ENCODE peak calls at places on chromosomes 11 and 22, in nine cellular contexts. One of them, this sample, is unnamed.

GRCh38 chr22:35804421-35804820 is 86.7 kb downstream of the APOL5 start:
- DNase-seq in lung: no peak
- DNase-seq in progenitor cell of endocrine pancreas: no peak
- DNase-seq in CD4-positive, alpha-beta T cell: no peak
- DNase-seq in RWPE1: no peak
- DNase-seq in brain microvascular endothelial cell: no peak
- DNase-seq in kidney: no peak
- DNase-seq in HFF-Myc: no peak
- DNase-seq in AG04450: no peak
- DNase-seq in this sample: no peak

GRCh38 chr11:16793511-16793910 is 55.1 kb downstream of the C11orf58 start:
- DNase-seq in lung: no peak
- DNase-seq in progenitor cell of endocrine pancreas: no peak
- DNase-seq in CD4-positive, alpha-beta T cell: no peak
- DNase-seq in RWPE1: no peak
- DNase-seq in brain microvascular endothelial cell: no peak
- DNase-seq in kidney: no peak
- DNase-seq in HFF-Myc: no peak
- DNase-seq in AG04450: no peak
- DNase-seq in this sample: no peak

GRCh38 chr11:61022311-61023085 is 51.0 kb downstream of the CD6 start:
- DNase-seq in lung: no peak
- DNase-seq in progenitor cell of endocrine pancreas: no peak
- DNase-seq in CD4-positive, alpha-beta T cell: no peak
- DNase-seq in RWPE1: no peak
- DNase-seq in brain microvascular endothelial cell: no peak
- DNase-seq in kidney: no peak
- DNase-seq in HFF-Myc: no peak
- DNase-seq in AG04450: no peak
- DNase-seq in this sample: no peak

GRCh38 chr11:20031155-20032001 is 128.9 kb downstream of the DBX1 start:
- DNase-seq in lung: no peak
- DNase-seq in progenitor cell of endocrine pancreas: no peak
- DNase-seq in CD4-positive, alpha-beta T cell: no peak
- DNase-seq in RWPE1: no peak
- DNase-seq in brain microvascular endothelial cell: peak
- DNase-seq in kidney: no peak
- DNase-seq in HFF-Myc: no peak
- DNase-seq in AG04450: peak
- DNase-seq in this sample: no peak

GRCh38 chr11:68106165-68106940 is 14.8 kb downstream of the CHKA start:
- DNase-seq in lung: no peak
- DNase-seq in progenitor cell of endocrine pancreas: no peak
- DNase-seq in CD4-positive, alpha-beta T cell: no peak
- DNase-seq in RWPE1: no peak
- DNase-seq in brain microvascular endothelial cell: no peak
- DNase-seq in kidney: no peak
- DNase-seq in HFF-Myc: no peak
- DNase-seq in AG04450: no peak
- DNase-seq in this sample: no peak

GRCh38 chr11:5013012-5013411 is 18.4 kb downstream of the OR51L1 start:
- DNase-seq in lung: no peak
- DNase-seq in progenitor cell of endocrine pancreas: no peak
- DNase-seq in CD4-positive, alpha-beta T cell: no peak
- DNase-seq in RWPE1: no peak
- DNase-seq in brain microvascular endothelial cell: no peak
- DNase-seq in kidney: no peak
- DNase-seq in HFF-Myc: no peak
- DNase-seq in AG04450: no peak
- DNase-seq in this sample: no peak

GRCh38 chr11:660681-661444 is 23.8 kb downstream of the DRD4 start:
- DNase-seq in lung: no peak
- DNase-seq in progenitor cell of endocrine pancreas: no peak
- DNase-seq in CD4-positive, alpha-beta T cell: no peak
- DNase-seq in RWPE1: no peak
- DNase-seq in brain microvascular endothelial cell: no peak
- DNase-seq in kidney: no peak
- DNase-seq in HFF-Myc: no peak
- DNase-seq in AG04450: no peak
- DNase-seq in this sample: no peak

GRCh38 chr11:60204922-60205321 is 22.0 kb upstream of the MS4A6A start:
- DNase-seq in lung: no peak
- DNase-seq in progenitor cell of endocrine pancreas: no peak
- DNase-seq in CD4-positive, alpha-beta T cell: no peak
- DNase-seq in RWPE1: no peak
- DNase-seq in brain microvascular endothelial cell: no peak
- DNase-seq in kidney: no peak
- DNase-seq in HFF-Myc: no peak
- DNase-seq in AG04450: no peak
- DNase-seq in this sample: no peak

GRCh38 chr11:57468276-57468675 is 7.9 kb downstream of the RTN4RL2 start:
- DNase-seq in lung: no peak
- DNase-seq in progenitor cell of endocrine pancreas: no peak
- DNase-seq in CD4-positive, alpha-beta T cell: no peak
- DNase-seq in RWPE1: no peak
- DNase-seq in brain microvascular endothelial cell: no peak
- DNase-seq in kidney: no peak
- DNase-seq in HFF-Myc: no peak
- DNase-seq in AG04450: no peak
- DNase-seq in this sample: no peak

GRCh38 chr11:57469268-57469667 is 8.9 kb downstream of the RTN4RL2 start:
- DNase-seq in lung: no peak
- DNase-seq in progenitor cell of endocrine pancreas: no peak
- DNase-seq in CD4-positive, alpha-beta T cell: no peak
- DNase-seq in RWPE1: no peak
- DNase-seq in brain microvascular endothelial cell: no peak
- DNase-seq in kidney: no peak
- DNase-seq in HFF-Myc: no peak
- DNase-seq in AG04450: no peak
- DNase-seq in this sample: no peak

GRCh38 chr11:57467508-57468157 is 7.3 kb downstream of the RTN4RL2 start:
- DNase-seq in lung: no peak
- DNase-seq in progenitor cell of endocrine pancreas: no peak
- DNase-seq in CD4-positive, alpha-beta T cell: no peak
- DNase-seq in RWPE1: no peak
- DNase-seq in brain microvascular endothelial cell: no peak
- DNase-seq in kidney: no peak
- DNase-seq in HFF-Myc: no peak
- DNase-seq in AG04450: no peak
- DNase-seq in this sample: no peak

GRCh38 chr11:57464343-57465181 is 4.2 kb downstream of the RTN4RL2 start:
- DNase-seq in lung: no peak
- DNase-seq in progenitor cell of endocrine pancreas: no peak
- DNase-seq in CD4-positive, alpha-beta T cell: no peak
- DNase-seq in RWPE1: no peak
- DNase-seq in brain microvascular endothelial cell: no peak
- DNase-seq in kidney: no peak
- DNase-seq in HFF-Myc: no peak
- DNase-seq in AG04450: no peak
- DNase-seq in this sample: no peak

GRCh38 chr11:57466680-57467079 is 6.4 kb downstream of the RTN4RL2 start:
- DNase-seq in lung: no peak
- DNase-seq in progenitor cell of endocrine pancreas: no peak
- DNase-seq in CD4-positive, alpha-beta T cell: no peak
- DNase-seq in RWPE1: no peak
- DNase-seq in brain microvascular endothelial cell: no peak
- DNase-seq in kidney: no peak
- DNase-seq in HFF-Myc: no peak
- DNase-seq in AG04450: no peak
- DNase-seq in this sample: no peak
- TF ChIP-seq CTCF in lung: no peak
- TF ChIP-seq CTCF in progenitor cell of endocrine pancreas: no peak
- TF ChIP-seq CTCF in CD4-positive, alpha-beta T cell: no peak
- TF ChIP-seq CTCF in RWPE1: no peak
- TF ChIP-seq CTCF in brain microvascular endothelial cell: no peak
- TF ChIP-seq CTCF in kidney: no peak
- TF ChIP-seq CTCF in HFF-Myc: no peak
- TF ChIP-seq CTCF in AG04450: no peak
- TF ChIP-seq CTCF in this sample: no peak

GRCh38 chr22:37777122-37777687 is 30.5 kb upstream of the GCAT start:
- DNase-seq in lung: peak
- DNase-seq in progenitor cell of endocrine pancreas: no peak
- DNase-seq in CD4-positive, alpha-beta T cell: no peak
- DNase-seq in RWPE1: peak
- DNase-seq in brain microvascular endothelial cell: peak
- DNase-seq in kidney: peak
- DNase-seq in HFF-Myc: peak
- DNase-seq in AG04450: peak
- DNase-seq in this sample: no peak

GRCh38 chr22:37778370-37779009 is 29.2 kb upstream of the GCAT start:
- DNase-seq in lung: no peak
- DNase-seq in progenitor cell of endocrine pancreas: no peak
- DNase-seq in CD4-positive, alpha-beta T cell: no peak
- DNase-seq in RWPE1: no peak
- DNase-seq in brain microvascular endothelial cell: no peak
- DNase-seq in kidney: no peak
- DNase-seq in HFF-Myc: no peak
- DNase-seq in AG04450: no peak
- DNase-seq in this sample: no peak

GRCh38 chr22:37782340-37783168 is 25.2 kb upstream of the GCAT start:
- DNase-seq in lung: no peak
- DNase-seq in progenitor cell of endocrine pancreas: no peak
- DNase-seq in CD4-positive, alpha-beta T cell: no peak
- DNase-seq in RWPE1: no peak
- DNase-seq in brain microvascular endothelial cell: no peak
- DNase-seq in kidney: no peak
- DNase-seq in HFF-Myc: peak
- DNase-seq in AG04450: no peak
- DNase-seq in this sample: no peak

GRCh38 chr22:37784829-37785495 is 22.8 kb upstream of the GCAT start:
- DNase-seq in lung: no peak
- DNase-seq in progenitor cell of endocrine pancreas: no peak
- DNase-seq in CD4-positive, alpha-beta T cell: no peak
- DNase-seq in RWPE1: no peak
- DNase-seq in brain microvascular endothelial cell: no peak
- DNase-seq in kidney: peak
- DNase-seq in HFF-Myc: no peak
- DNase-seq in AG04450: no peak
- DNase-seq in this sample: no peak

DNA sequence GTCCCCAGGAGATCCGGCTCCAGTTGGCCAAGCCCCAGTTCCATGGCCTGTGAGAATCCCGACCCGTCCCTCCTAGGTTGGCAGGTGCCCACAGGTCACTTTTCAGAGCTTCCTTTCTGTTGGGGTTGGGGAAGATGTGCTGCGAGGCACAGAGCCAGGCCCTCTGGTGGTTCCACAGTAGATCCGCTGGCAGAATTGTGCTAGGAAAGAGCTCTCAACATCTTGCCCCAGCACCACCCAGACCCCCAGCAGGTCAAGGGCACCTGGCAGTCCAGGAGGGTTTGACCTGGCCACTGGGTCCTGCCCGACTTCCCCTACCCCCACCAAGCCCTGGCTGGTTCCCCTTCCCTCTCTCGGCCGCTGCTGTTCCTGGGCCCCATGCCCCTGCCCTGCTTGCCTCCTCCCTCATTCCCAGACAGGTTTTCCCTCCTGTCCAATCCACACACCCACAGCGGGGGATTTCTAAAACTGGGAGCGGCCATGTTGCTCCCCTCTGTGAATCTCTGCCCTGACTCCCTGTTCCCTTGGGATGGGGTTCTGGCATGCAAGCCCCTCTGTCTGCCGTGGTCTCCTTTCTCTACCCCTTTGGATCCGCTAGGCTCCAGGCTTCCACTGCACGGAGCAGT is 26.2 kb upstream of the GCAT start:
- DNase-seq in lung: no peak
- DNase-seq in progenitor cell of endocrine pancreas: no peak
- DNase-seq in CD4-positive, alpha-beta T cell: no peak
- DNase-seq in RWPE1: no peak
- DNase-seq in brain microvascular endothelial cell: no peak
- DNase-seq in kidney: peak
- DNase-seq in HFF-Myc: no peak
- DNase-seq in AG04450: no peak
- DNase-seq in this sample: no peak
- TF ChIP-seq CTCF in lung: no peak
- TF ChIP-seq CTCF in progenitor cell of endocrine pancreas: peak
- TF ChIP-seq CTCF in CD4-positive, alpha-beta T cell: no peak
- TF ChIP-seq CTCF in RWPE1: no peak
- TF ChIP-seq CTCF in brain microvascular endothelial cell: peak
- TF ChIP-seq CTCF in kidney: no peak
- TF ChIP-seq CTCF in HFF-Myc: peak
- TF ChIP-seq CTCF in AG04450: peak
- TF ChIP-seq CTCF in this sample: peak

GRCh38 chr22:37281646-37282384 is 493 bp upstream of the CYTH4 start:
- DNase-seq in lung: no peak
- DNase-seq in progenitor cell of endocrine pancreas: no peak
- DNase-seq in CD4-positive, alpha-beta T cell: no peak
- DNase-seq in RWPE1: no peak
- DNase-seq in brain microvascular endothelial cell: peak
- DNase-seq in kidney: no peak
- DNase-seq in HFF-Myc: no peak
- DNase-seq in AG04450: no peak
- DNase-seq in this sample: no peak

GRCh38 chr22:37284807-37285355 is 2.6 kb downstream of the CYTH4 start:
- DNase-seq in lung: peak
- DNase-seq in progenitor cell of endocrine pancreas: no peak
- DNase-seq in CD4-positive, alpha-beta T cell: peak
- DNase-seq in RWPE1: no peak
- DNase-seq in brain microvascular endothelial cell: no peak
- DNase-seq in kidney: no peak
- DNase-seq in HFF-Myc: no peak
- DNase-seq in AG04450: no peak
- DNase-seq in this sample: no peak

GRCh38 chr22:37284126-37284806 is 2.0 kb downstream of the CYTH4 start:
- DNase-seq in lung: no peak
- DNase-seq in progenitor cell of endocrine pancreas: no peak
- DNase-seq in CD4-positive, alpha-beta T cell: no peak
- DNase-seq in RWPE1: no peak
- DNase-seq in brain microvascular endothelial cell: no peak
- DNase-seq in kidney: no peak
- DNase-seq in HFF-Myc: no peak
- DNase-seq in AG04450: no peak
- DNase-seq in this sample: no peak

GRCh38 chr22:37282385-37282677 is at the start of gene CYTH4:
- DNase-seq in lung: peak
- DNase-seq in progenitor cell of endocrine pancreas: no peak
- DNase-seq in CD4-positive, alpha-beta T cell: peak
- DNase-seq in RWPE1: peak
- DNase-seq in brain microvascular endothelial cell: no peak
- DNase-seq in kidney: peak
- DNase-seq in HFF-Myc: no peak
- DNase-seq in AG04450: no peak
- DNase-seq in this sample: no peak

DNA sequence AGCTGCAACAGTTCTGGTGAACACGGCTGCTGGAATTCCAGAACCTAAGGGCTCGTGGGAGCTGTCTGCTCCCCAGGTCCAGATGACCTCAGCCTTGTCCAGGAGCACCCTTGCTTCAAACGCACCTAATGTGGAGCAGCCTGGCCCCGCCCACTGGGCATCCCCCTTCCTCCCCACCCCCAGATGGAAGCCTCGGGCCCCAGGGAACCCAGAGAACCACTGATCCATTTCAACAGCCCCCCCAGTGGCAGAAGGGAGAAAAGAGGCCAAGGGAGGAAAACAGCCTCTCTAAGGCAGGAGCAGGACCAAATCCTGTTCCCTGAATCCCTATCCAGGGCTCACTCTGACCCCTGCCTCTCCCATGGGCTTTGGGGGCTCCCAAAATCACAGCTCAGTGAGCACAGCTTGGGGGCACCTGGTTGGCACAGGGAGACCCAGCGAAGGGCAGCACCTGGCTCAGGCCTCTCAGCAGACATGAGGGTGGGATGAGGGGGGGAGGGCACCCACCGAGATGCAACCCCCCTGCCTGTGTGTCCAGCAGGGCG is 1.2 kb downstream of the CYTH4 start:
- DNase-seq in lung: no peak
- DNase-seq in progenitor cell of endocrine pancreas: no peak
- DNase-seq in CD4-positive, alpha-beta T cell: no peak
- DNase-seq in RWPE1: no peak
- DNase-seq in brain microvascular endothelial cell: no peak
- DNase-seq in kidney: no peak
- DNase-seq in HFF-Myc: no peak
- DNase-seq in AG04450: no peak
- DNase-seq in this sample: no peak
- TF ChIP-seq CTCF in lung: no peak
- TF ChIP-seq CTCF in progenitor cell of endocrine pancreas: no peak
- TF ChIP-seq CTCF in CD4-positive, alpha-beta T cell: peak
- TF ChIP-seq CTCF in RWPE1: no peak
- TF ChIP-seq CTCF in brain microvascular endothelial cell: peak
- TF ChIP-seq CTCF in kidney: no peak
- TF ChIP-seq CTCF in HFF-Myc: peak
- TF ChIP-seq CTCF in AG04450: peak
- TF ChIP-seq CTCF in this sample: no peak

DNA sequence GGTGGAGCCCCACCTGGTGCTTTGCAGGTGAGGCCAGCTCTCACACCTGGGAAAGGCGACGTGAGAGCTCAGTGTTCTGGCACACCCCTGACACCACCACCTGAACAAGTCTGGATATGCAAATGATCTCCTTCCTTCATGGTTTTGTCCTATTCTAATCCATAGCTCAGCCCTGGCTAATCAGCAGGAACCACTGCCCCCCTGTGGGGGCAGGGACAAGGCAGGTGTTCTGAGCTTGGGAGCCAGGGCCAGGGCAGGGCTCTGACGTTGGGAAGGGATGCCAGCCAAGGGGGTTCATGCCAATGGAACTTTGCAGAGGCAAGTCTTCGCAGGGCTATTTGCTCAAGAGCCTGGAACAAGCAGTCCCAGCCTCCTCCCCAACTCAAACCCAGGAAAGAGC is 144.2 kb downstream of the TRIM29 start:
- DNase-seq in lung: no peak
- DNase-seq in progenitor cell of endocrine pancreas: no peak
- DNase-seq in CD4-positive, alpha-beta T cell: no peak
- DNase-seq in RWPE1: peak
- DNase-seq in brain microvascular endothelial cell: no peak
- DNase-seq in kidney: no peak
- DNase-seq in HFF-Myc: no peak
- DNase-seq in AG04450: no peak
- DNase-seq in this sample: no peak
- TF ChIP-seq CTCF in lung: no peak
- TF ChIP-seq CTCF in progenitor cell of endocrine pancreas: peak
- TF ChIP-seq CTCF in CD4-positive, alpha-beta T cell: no peak
- TF ChIP-seq CTCF in RWPE1: no peak
- TF ChIP-seq CTCF in brain microvascular endothelial cell: no peak
- TF ChIP-seq CTCF in kidney: no peak
- TF ChIP-seq CTCF in HFF-Myc: no peak
- TF ChIP-seq CTCF in AG04450: no peak
- TF ChIP-seq CTCF in this sample: no peak